ENCODE peak calls at places on chromosomes 7 and 10, in five cellular contexts. M is neural progenitor cell, P is GM06990, A is heart left ventricle, H is cardiac muscle cell. Q is an unnamed sample.

GRCh38 chr7:27176962-27177794 is 3.1 kb upstream of the HOXA10 start:
- DNase-seq in P (no peak), H (no peak), A (no peak), M (no peak), Q (peak; percentile 70)

GRCh38 chr10:71598673-71599072 is 120.9 kb downstream of the C10orf105 start:
- DNase-seq in P (no peak), H (no peak), A (peak; percentile 74), M (no peak), Q (peak; percentile 91)

GRCh38 chr7:115748123-115748738 is 282.3 kb downstream of the TFEC start:
- DNase-seq in H (no peak), A (no peak), M (peak; percentile 51), P (no peak), Q (no peak)

GRCh38 chr7:1810961-1811849 is 141.1 kb downstream of the ELFN1 start:
- DNase-seq in A (no peak), P (no peak), M (no peak), H (no peak), Q (no peak)

GRCh38 chr7:103989785-103990775 is 622 bp upstream of the RELN start:
- DNase-seq in A (no peak), H (peak; percentile 81), M (peak; percentile 68), P (no peak), Q (no peak)

GRCh38 chr7:127632276-127632910 is 14.5 kb upstream of the PAX4 start:
- DNase-seq in P (no peak), A (no peak), M (no peak), H (no peak), Q (no peak)

GRCh38 chr10:105577865-105578607 is 936.9 kb downstream of the SORCS3 start:
- DNase-seq in H (peak; percentile 20), A (no peak), M (no peak), P (no peak), Q (no peak)

GRCh38 chr10:69861251-69862240 is 59.8 kb downstream of the COL13A1 start:
- DNase-seq in H (no peak), A (no peak), M (no peak), P (no peak), Q (no peak)

GRCh38 chr10:77226871-77227557 is 410.6 kb downstream of the KCNMA1 start:
- DNase-seq in P (no peak), A (no peak), H (no peak), M (no peak), Q (no peak)

GRCh38 chr7:19442016-19442785 is 266.6 kb downstream of the POLR1F start:
- DNase-seq in P (no peak), H (peak; percentile 58), A (no peak), M (peak; percentile 67), Q (no peak)

GRCh38 chr10:48219194-48219593 is 55.3 kb downstream of the FRMPD2 start:
- DNase-seq in P (no peak), M (no peak), A (no peak), H (no peak), Q (no peak)

GRCh38 chr10:116226053-116226452 is 47.0 kb downstream of the GFRA1 start:
- DNase-seq in A (no peak), M (no peak), P (no peak), H (no peak), Q (no peak)

GRCh38 chr10:110429301-110429700 is 68.4 kb upstream of the DUSP5 start:
- DNase-seq in A (no peak), P (no peak), M (no peak), H (no peak), Q (no peak)

GRCh38 chr7:55180821-55181542 is 162.2 kb downstream of the EGFR start:
- DNase-seq in M (no peak), H (no peak), A (no peak), P (no peak), Q (no peak)

GRCh38 chr10:127619550-127619949 is 70.4 kb downstream of the NPS start:
- DNase-seq in M (no peak), P (no peak), H (no peak), A (no peak), Q (no peak)

GRCh38 chr7:6636741-6637543 is at the start of gene ZNF316:
- DNase-seq in P (peak; percentile 80), M (no peak), H (peak; percentile 56), A (peak; percentile 72), Q (peak; percentile 84)

GRCh38 chr10:22712959-22713852 is 1.2 kb downstream of the PIP4K2A start:
- DNase-seq in H (peak; percentile 34), A (peak; percentile 28), M (peak; percentile 56), P (peak; percentile 55), Q (peak; percentile 21)

GRCh38 chr10:12063483-12063818 is 5.3 kb upstream of the DHTKD1 start:
- DNase-seq in H (peak; percentile 5), P (no peak), M (no peak), A (no peak), Q (no peak)

GRCh38 chr7:129644634-129645230 is 33.2 kb downstream of the NRF1 start:
- DNase-seq in H (peak; percentile 51), P (no peak), M (peak; percentile 15), A (no peak), Q (no peak)

GRCh38 chr10:116779076-116779687 is 36.8 kb upstream of the HSPA12A start:
- DNase-seq in A (no peak), M (no peak), H (no peak), P (no peak), Q (no peak)

GRCh38 chr10:11642558-11642957 is 31.1 kb upstream of the USP6NL start:
- DNase-seq in H (no peak), M (no peak), A (no peak), P (no peak), Q (no peak)

GRCh38 chr10:80382989-80383388 is 25.4 kb upstream of the PRXL2A start:
- DNase-seq in M (peak; percentile 69), H (peak; percentile 46), A (peak; percentile 22), P (no peak), Q (no peak)

GRCh38 chr7:381211-382117 is 91.5 kb downstream of the FOXL3 start:
- DNase-seq in P (no peak), H (no peak), A (peak; percentile 4), M (no peak), Q (peak; percentile 44)

GRCh38 chr10:5951721-5952407 is 25.5 kb downstream of the IL15RA start:
- DNase-seq in P (no peak), M (no peak), A (no peak), H (no peak), Q (no peak)

GRCh38 chr10:129949411-129950335 is 14.4 kb downstream of the EBF3 start:
- DNase-seq in P (no peak), A (peak; percentile 88), H (peak; percentile 62), M (peak; percentile 82), Q (peak; percentile 80)

GRCh38 chr7:141864765-141865447 is 23.6 kb upstream of the PRSS37 start:
- DNase-seq in H (no peak), P (no peak), M (no peak), A (no peak), Q (no peak)

GRCh38 chr7:106400990-106401389 is 116.2 kb upstream of the NAMPT start:
- DNase-seq in P (no peak), H (no peak), A (no peak), M (peak; percentile 29), Q (no peak)

GRCh38 chr10:3282341-3282740 is 109.8 kb upstream of the PITRM1 start:
- DNase-seq in H (no peak), A (no peak), M (no peak), P (no peak), Q (no peak)

GRCh38 chr10:28266449-28267224 is 36.2 kb downstream of the MPP7 start:
- DNase-seq in M (no peak), H (no peak), P (no peak), A (no peak), Q (no peak)

GRCh38 chr7:150715738-150716137 is 675 bp upstream of the GIMAP1 start:
- DNase-seq in H (no peak), A (no peak), M (no peak), P (no peak), Q (no peak)
- H3K4me3 ChIP-seq in H (no peak overlapping the region), A (peak overlapping the region; percentile 60), M (no peak overlapping the region), P (no peak overlapping the region), Q (peak overlapping the region; percentile 60)

GRCh38 chr7:45575501-45576248 is 1.5 kb downstream of the ADCY1 start:
- DNase-seq in H (no peak), A (no peak), M (no peak), P (no peak), Q (no peak)
- H3K27me3 ChIP-seq in H (peaks cover 33% of the 10 kb centered on the region), A (no peaks in the 10 kb centered on the region), M (peaks cover 57% of the 10 kb centered on the region), P (no peaks in the 10 kb centered on the region), Q (no peaks in the 10 kb centered on the region)

DNA sequence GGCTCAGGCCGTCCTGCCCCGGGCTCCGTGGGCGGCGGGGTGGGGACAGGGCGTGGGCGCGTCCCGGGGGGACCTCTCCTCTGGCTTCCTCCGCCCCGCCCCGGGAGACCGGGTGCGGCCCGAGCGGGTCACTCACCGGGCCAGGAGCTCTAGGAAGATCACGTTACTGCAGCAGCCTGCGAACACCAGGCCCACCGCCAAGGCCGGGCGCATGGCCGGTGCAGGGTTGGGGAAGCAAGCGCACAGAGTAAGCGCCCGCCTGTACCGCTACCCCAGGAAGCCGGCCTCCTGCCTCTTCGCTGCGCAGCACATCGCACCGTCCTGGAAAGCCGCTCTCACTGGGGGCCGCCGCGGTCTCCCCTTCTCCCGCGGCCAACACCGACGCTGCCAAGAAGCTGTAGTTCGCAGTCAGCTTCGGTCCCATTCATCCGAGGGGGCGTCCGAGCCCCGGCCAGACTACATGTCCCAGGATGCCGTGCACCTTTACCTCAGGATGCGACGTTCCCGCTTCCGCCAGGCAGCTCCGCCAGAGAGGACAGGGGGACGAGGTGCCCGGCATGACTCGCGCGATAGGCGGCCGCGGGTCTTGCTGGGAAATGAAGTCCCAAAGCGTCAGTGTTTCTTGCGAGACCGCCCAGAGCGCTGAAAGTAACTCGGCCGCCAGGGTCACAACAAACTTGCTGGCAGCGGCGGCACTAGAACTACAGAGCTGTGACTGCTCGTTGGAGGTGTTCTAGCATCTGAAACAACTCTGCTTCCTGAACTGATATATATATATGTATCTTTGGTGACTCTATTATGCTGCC is at the start of gene SLC35B4:
- DNase-seq in M (peak; percentile 98), P (peak; percentile 96), H (peak; percentile 98), A (peak; percentile 97), Q (peak; percentile 98)
- TF ChIP-seq CTCF in M (peak; percentile 38), P (peak; percentile 27), H (peak; percentile 29), A (peak; percentile 35), Q (peak; percentile 27)

GRCh38 chr7:99605527-99605926 is 7.5 kb downstream of the TMEM225B start:
- DNase-seq in A (no peak), M (no peak), H (no peak), P (no peak), Q (no peak)
- H3K4me3 ChIP-seq in A (no peak overlapping the region), M (no peak overlapping the region), H (no peak overlapping the region), P (no peak overlapping the region), Q (no peak overlapping the region)

GRCh38 chr7:20777377-20778062 is 9.2 kb downstream of the SP8 start:
- DNase-seq in H (no peak), M (no peak), P (no peak), A (no peak), Q (no peak)
- H3K27me3 ChIP-seq in H (peaks cover 89% of the 10 kb centered on the region), M (peaks cover 70% of the 10 kb centered on the region), P (no peaks in the 10 kb centered on the region), A (peaks cover 41% of the 10 kb centered on the region), Q (peaks cover 16% of the 10 kb centered on the region)